ENCODE peak calls at places on chromosomes 3 and 15, in nine cellular contexts. O is esophagus muscularis mucosa; K is neural crest cell; D is T-helper 9 cell; N is right cardiac atrium; J is Caki2; E is stimulated activated CD8-positive, alpha-beta memory T cell treated with anti-CD3 and anti-CD28 coated beads, Interleukin-7, amount 100 ng/mL, for 4 hours; V is retinal pigment epithelial cell; P is GM12892. G is an unnamed sample.

GRCh38 chr3:71026634-71027578 is 556.6 kb downstream of the FOXP1 start:
- DNase-seq in O (no peak), K (no peak), D (no peak), N (no peak), J (no peak), E (no peak), V (no peak), P (no peak), G (no peak)

GRCh38 chr3:109195812-109196211 is 59.3 kb downstream of the C3orf85 start:
- DNase-seq in O (no peak), K (no peak), D (no peak), N (no peak), J (peak), E (no peak), V (no peak), P (no peak), G (no peak)

GRCh38 chr3:5565026-5565425 is 377.5 kb downstream of the EDEM1 start:
- DNase-seq in O (no peak), K (no peak), D (no peak), N (no peak), J (no peak), E (no peak), V (no peak), P (no peak), G (no peak)

GRCh38 chr15:93030430-93031102 is 58.4 kb downstream of the RGMA start:
- DNase-seq in O (no peak), K (peak), D (peak), N (peak), J (peak), E (peak), V (no peak), P (peak), G (peak)

GRCh38 chr15:69489101-69489571 is 36.5 kb downstream of the RPLP1 start:
- DNase-seq in O (no peak), K (no peak), D (no peak), N (no peak), J (no peak), E (no peak), V (no peak), P (no peak), G (no peak)

GRCh38 chr3:170469151-170470062 is 50.7 kb downstream of the CLDN11 start:
- DNase-seq in O (peak), K (no peak), D (no peak), N (no peak), J (peak), E (no peak), V (no peak), P (no peak), G (no peak)

GRCh38 chr3:69791111-69791510 is 51.8 kb downstream of the MITF start:
- DNase-seq in O (no peak), K (no peak), D (no peak), N (peak), J (no peak), E (no peak), V (peak), P (no peak), G (no peak)

GRCh38 chr15:69443032-69443611 is 9.5 kb upstream of the RPLP1 start:
- DNase-seq in O (no peak), K (no peak), D (no peak), N (no peak), J (no peak), E (no peak), V (no peak), P (no peak), G (no peak)

GRCh38 chr15:82810061-82810862 is 834 bp downstream of the WHAMM start:
- DNase-seq in O (no peak), K (no peak), D (peak), N (no peak), J (peak), E (no peak), V (no peak), P (no peak), G (no peak)

GRCh38 chr15:36334059-36334458 is 245.4 kb upstream of the CDIN1 start:
- DNase-seq in O (no peak), K (no peak), D (no peak), N (no peak), J (peak), E (no peak), V (no peak), P (no peak), G (no peak)

GRCh38 chr15:25850154-25851111 is 12.7 kb downstream of the ATP10A start:
- DNase-seq in O (peak), K (no peak), D (peak), N (peak), J (peak), E (peak), V (no peak), P (no peak), G (no peak)

GRCh38 chr15:73984208-73984979 is 7.7 kb downstream of the STOML1 start:
- DNase-seq in O (no peak), K (no peak), D (no peak), N (peak), J (no peak), E (no peak), V (no peak), P (no peak), G (no peak)

GRCh38 chr3:12232785-12233317 is 56.0 kb upstream of the PPARG start:
- DNase-seq in O (no peak), K (no peak), D (no peak), N (no peak), J (no peak), E (no peak), V (no peak), P (no peak), G (no peak)

GRCh38 chr3:98022978-98023820 is 11.9 kb downstream of the GABRR3 start:
- DNase-seq in O (peak), K (peak), D (peak), N (peak), J (peak), E (peak), V (no peak), P (no peak), G (peak)

GRCh38 chr3:136862611-136862951 is 573 bp downstream of the NCK1 start:
- DNase-seq in O (peak), K (no peak), D (peak), N (peak), J (peak), E (no peak), V (peak), P (peak), G (peak)

GRCh38 chr3:9879830-9880549 is at the start of gene CIDEC:
- DNase-seq in O (no peak), K (no peak), D (no peak), N (no peak), J (no peak), E (no peak), V (no peak), P (no peak), G (no peak)

GRCh38 chr15:63839717-63840116 is 6.0 kb upstream of the HERC1 start:
- DNase-seq in O (no peak), K (no peak), D (no peak), N (no peak), J (no peak), E (no peak), V (no peak), P (no peak), G (no peak)